ENCODE peak calls at places on chromosomes 6 and 20, in seven cellular contexts. W, I, H, O, D, K and C are unnamed samples.

GRCh38 chr6:106740287-106740686 is 110.9 kb downstream of the QRSL1 start:
- DNase-seq in W (no peak), I (no peak), H (no peak), O (no peak), D (no peak), K (no peak), C (no peak)

GRCh38 chr6:109687271-109687721 is 3.7 kb downstream of the AK9 start:
- DNase-seq in W (peak), I (no peak), H (no peak), O (no peak), D (peak), K (peak), C (peak)

GRCh38 chr20:18718129-18718528 is 95.5 kb upstream of the SCP2D1 start:
- DNase-seq in W (no peak), I (no peak), H (no peak), O (no peak), D (no peak), K (no peak), C (no peak)

GRCh38 chr6:30493643-30494250 is 4.4 kb downstream of the HLA-E start:
- DNase-seq in W (no peak), I (no peak), H (no peak), O (no peak), D (no peak), K (no peak), C (peak)

GRCh38 chr6:159654483-159655098 is 38.5 kb downstream of the SOD2 start:
- DNase-seq in W (peak), I (peak), H (peak), O (no peak), D (peak), K (no peak), C (peak)

GRCh38 chr6:123716506-123716905 is 79.8 kb upstream of the TRDN start:
- DNase-seq in W (peak), I (no peak), H (no peak), O (no peak), D (no peak), K (no peak), C (peak)

GRCh38 chr20:40336034-40336433 is 353.0 kb downstream of the MAFB start:
- DNase-seq in W (no peak), I (no peak), H (no peak), O (no peak), D (no peak), K (no peak), C (no peak)

GRCh38 chr20:63553251-63553932 is 567 bp upstream of the FNDC11 start:
- DNase-seq in W (peak), I (peak), H (peak), O (peak), D (peak), K (peak), C (peak)

GRCh38 chr6:149336529-149336928 is 19.0 kb downstream of the TAB2 start:
- DNase-seq in W (peak), I (no peak), H (no peak), O (no peak), D (no peak), K (no peak), C (no peak)

GRCh38 chr6:150126641-150127291 is 16.1 kb upstream of the PPP1R14C start:
- DNase-seq in W (no peak), I (no peak), H (no peak), O (no peak), D (no peak), K (no peak), C (no peak)

GRCh38 chr6:107637914-107638313 is 148.0 kb downstream of the SOBP start:
- DNase-seq in W (no peak), I (no peak), H (no peak), O (no peak), D (no peak), K (no peak), C (no peak)